ENCODE peak calls at places on chromosomes 13 and 19, in four cellular contexts. O, S, Q and H are unnamed samples.

GRCh38 chr13:48891586-48891985 is 84.1 kb upstream of the FNDC3A start:
- DNase-seq in Q (no peak), O (no peak), S (no peak), H (peak)

GRCh38 chr13:46996316-46996715 is 99.5 kb upstream of the HTR2A start:
- DNase-seq in Q (no peak), S (no peak), O (no peak), H (no peak)

GRCh38 chr19:40596608-40597328 is 4.4 kb upstream of the LTBP4 start:
- DNase-seq in S (peak), O (peak), Q (no peak), H (peak)

GRCh38 chr19:12527034-12527836 is 24.0 kb downstream of the ZNF564 start:
- DNase-seq in O (no peak), Q (no peak), S (no peak), H (no peak)

GRCh38 chr19:38483016-38483630 is 49.6 kb downstream of the RYR1 start:
- DNase-seq in O (no peak), Q (no peak), S (no peak), H (no peak)

GRCh38 chr19:11347546-11347945 is 1.2 kb downstream of the CCDC159 start:
- DNase-seq in Q (no peak), S (no peak), O (no peak), H (no peak)

GRCh38 chr13:96500953-96501352 is 411.0 kb downstream of the HS6ST3 start:
- DNase-seq in Q (no peak), O (no peak), S (no peak), H (no peak)

GRCh38 chr13:113846639-113847318 is 17.1 kb downstream of the GAS6 start:
- DNase-seq in Q (no peak), S (no peak), O (no peak), H (no peak)

GRCh38 chr19:55635856-55636440 is 4.9 kb upstream of the ZNF580 start:
- DNase-seq in O (no peak), Q (no peak), S (no peak), H (no peak)

GRCh38 chr19:50932690-50933083 is 20.2 kb downstream of the KLK5 start:
- DNase-seq in Q (no peak), S (no peak), O (no peak), H (no peak)

GRCh38 chr13:109818891-109819290 is 32.5 kb upstream of the IRS2 start:
- DNase-seq in Q (no peak), O (no peak), S (no peak), H (no peak)

GRCh38 chr13:43159007-43159406 is 135.6 kb downstream of the DNAJC15 start:
- DNase-seq in Q (no peak), S (no peak), O (peak), H (no peak)

GRCh38 chr13:110342474-110342873 is 35.4 kb downstream of the COL4A2 start:
- DNase-seq in O (no peak), Q (no peak), S (no peak), H (no peak)